ENCODE peak calls at places on chromosomes 4 and X, in six cellular contexts. H is activated CD4-positive, CD25-positive, alpha-beta regulatory T cell; T is EL; B is fibroblast of mammary gland; W is NCI-H2029; R is ureter. M is an unnamed sample.

GRCh38 chr4:4377683-4378082 is 9.2 kb upstream of the NSG1 start:
- DNase-seq in W (no peak), B (no peak), R (no peak), H (no peak), T (no peak), M (peak)

GRCh38 chrX:129760155-129760554 is 19.6 kb upstream of the SASH3 start:
- DNase-seq in W (no peak), B (no peak), T (no peak), R (no peak), H (no peak), M (no peak)

GRCh38 chrX:16112428-16112827 is 10.9 kb upstream of the GRPR start:
- DNase-seq in B (peak), H (no peak), T (no peak), W (no peak), R (no peak), M (no peak)

GRCh38 chrX:78710146-78710545 is 37.4 kb upstream of the LPAR4 start:
- DNase-seq in R (no peak), W (no peak), B (peak), T (peak), H (no peak), M (no peak)

GRCh38 chrX:82230013-82230412 is 1028.1 kb downstream of the SH3BGRL start:
- DNase-seq in H (no peak), T (no peak), W (no peak), B (no peak), R (no peak), M (no peak)

GRCh38 chr4:82865592-82865991 is 25.4 kb downstream of the SEC31A start:
- DNase-seq in T (peak), H (no peak), W (no peak), R (no peak), B (peak), M (peak)

GRCh38 chrX:42096262-42096939 is 173.0 kb upstream of the CASK start:
- DNase-seq in H (no peak), B (peak), R (no peak), T (peak), W (no peak), M (peak)

GRCh38 chr4:88725986-88726385 is 28.4 kb upstream of the NAP1L5 start:
- DNase-seq in W (no peak), R (no peak), H (no peak), B (peak), T (no peak), M (no peak)

GRCh38 chrX:136259543-136259942 is 8.3 kb upstream of the MAP7D3 start:
- DNase-seq in B (peak), W (no peak), H (no peak), T (peak), R (no peak), M (peak)

GRCh38 chr4:152363086-152363485 is 172.8 kb downstream of the FBXW7 start:
- DNase-seq in W (no peak), T (peak), R (no peak), H (no peak), B (peak), M (peak)

GRCh38 chr4:41323706-41324105 is 67.0 kb downstream of the UCHL1 start:
- DNase-seq in H (no peak), W (peak), R (no peak), T (peak), B (no peak), M (no peak)

GRCh38 chrX:69060631-69061408 is 104.4 kb downstream of the PJA1 start:
- DNase-seq in W (no peak), R (peak), T (peak), B (peak), H (no peak), M (peak)

GRCh38 chrX:145213504-145213903 is 33.8 kb upstream of the SPANXN1 start:
- DNase-seq in H (no peak), W (no peak), B (peak), R (no peak), T (no peak), M (no peak)

GRCh38 chr4:186088516-186088915 is 16.0 kb upstream of the FAM149A start:
- DNase-seq in B (no peak), H (no peak), T (no peak), W (no peak), R (no peak), M (no peak)

GRCh38 chr4:8238061-8238511 is 31.5 kb upstream of the HTRA3 start:
- DNase-seq in H (no peak), W (no peak), T (no peak), R (no peak), B (no peak), M (no peak)

GRCh38 chrX:71618303-71618721 is at the start of gene CXCR3:
- DNase-seq in W (no peak), R (no peak), B (no peak), T (no peak), H (peak), M (no peak)

GRCh38 chr4:122775987-122776836 is 43.7 kb downstream of the BBS12 start:
- DNase-seq in W (no peak), R (no peak), B (no peak), H (no peak), T (no peak), M (no peak)

GRCh38 chr4:189117426-189117825 is 823.2 kb upstream of the FRG1 start:
- DNase-seq in T (peak), H (no peak), B (peak), R (no peak), W (no peak), M (peak)

GRCh38 chrX:9482837-9483236 is 18.0 kb downstream of the TBL1X start:
- DNase-seq in B (no peak), R (no peak), H (no peak), T (no peak), W (no peak), M (no peak)

GRCh38 chr4:37976991-37977470 is 16.8 kb downstream of the PTTG2 start:
- DNase-seq in R (peak), H (peak), T (peak), W (peak), B (peak), M (peak)

GRCh38 chr4:171981185-171981584 is 168.0 kb downstream of the GALNTL6 start:
- DNase-seq in H (no peak), W (no peak), B (no peak), R (no peak), T (no peak), M (no peak)

GRCh38 chr4:25913056-25913850 is 767 bp upstream of the SMIM20 start:
- DNase-seq in B (peak), W (no peak), H (peak), T (no peak), R (peak), M (no peak)

GRCh38 chr4:78525559-78525958 is 26.0 kb upstream of the ANXA3 start:
- DNase-seq in R (no peak), W (no peak), T (no peak), H (no peak), B (no peak), M (no peak)

GRCh38 chrX:148500428-148501120 is at the start of gene AFF2:
- DNase-seq in W (no peak), B (peak), T (no peak), H (peak), R (no peak), M (peak)

GRCh38 chr4:145103496-145103895 is 5.4 kb downstream of the ABCE1 start:
- DNase-seq in T (no peak), H (no peak), R (no peak), W (no peak), B (no peak), M (no peak)

GRCh38 chr4:142248946-142249345 is 597.2 kb downstream of the INPP4B start:
- DNase-seq in R (no peak), W (no peak), B (peak), T (peak), H (no peak), M (peak)

GRCh38 chr4:173534439-173534838 is 4.4 kb upstream of the HAND2 start:
- DNase-seq in W (no peak), B (no peak), T (no peak), R (no peak), H (no peak), M (no peak)

GRCh38 chr4:100657187-100657586 is 139.4 kb upstream of the EMCN start:
- DNase-seq in T (no peak), H (no peak), B (no peak), R (no peak), W (no peak), M (peak)

GRCh38 chrX:1341531-1342179 is 5.1 kb downstream of the IL3RA start:
- DNase-seq in W (no peak), T (no peak), H (no peak), B (no peak), R (no peak), M (no peak)

GRCh38 chr4:43277003-43277402 is 384.5 kb downstream of the GRXCR1 start:
- DNase-seq in B (peak), W (no peak), H (no peak), R (no peak), T (no peak), M (peak)